ENCODE peak calls at places on chromosomes 7 and 10, in six cellular contexts. N, A, E, U, P and H are unnamed samples.
A peak's percentile ranks its signal among the peaks of the same experiment; 100 is the strongest.

GRCh38 chr10:76245951-76246495 is 814.6 kb downstream of the LRMDA start:
- DNase-seq in N (no peak), P (no peak), A (no peak), E (no peak), U (no peak), H (no peak)

GRCh38 chr7:32385316-32385956 is 104.7 kb downstream of the LSM5 start:
- DNase-seq in E (no peak), U (no peak), P (no peak), N (peak; percentile 8), A (no peak), H (no peak)

GRCh38 chr10:12050528-12050927 is 7.9 kb upstream of the UPF2 start:
- DNase-seq in A (no peak), P (no peak), E (no peak), N (no peak), U (no peak), H (no peak)

GRCh38 chr7:117399820-117400422 is 27.4 kb downstream of the ASZ1 start:
- DNase-seq in P (no peak), N (peak; percentile 21), E (no peak), A (no peak), U (no peak), H (no peak)

GRCh38 chr10:85617751-85618150 is 748.8 kb downstream of the GRID1 start:
- DNase-seq in N (no peak), A (no peak), P (no peak), E (no peak), U (no peak), H (no peak)

GRCh38 chr10:17651891-17652290 is 7.9 kb downstream of the STAM start:
- DNase-seq in A (no peak), U (no peak), P (no peak), N (no peak), E (no peak), H (no peak)

GRCh38 chr10:129025774-129026173 is 441.3 kb upstream of the MGMT start:
- DNase-seq in P (no peak), N (no peak), A (no peak), U (no peak), E (no peak), H (no peak)

GRCh38 chr10:3782456-3783312 is 2.3 kb downstream of the KLF6 start:
- DNase-seq in U (no peak), P (peak; percentile 76), E (peak; percentile 64), A (peak; percentile 86), N (peak; percentile 97), H (peak; percentile 51)

GRCh38 chr7:128014864-128015263 is 16.4 kb downstream of the LRRC4 start:
- DNase-seq in N (no peak), E (no peak), U (no peak), A (no peak), P (no peak), H (no peak)

GRCh38 chr10:132037676-132037975 is 28.1 kb upstream of the JAKMIP3 start:
- DNase-seq in U (no peak), P (no peak), N (no peak), E (no peak), A (no peak), H (peak; percentile 51)

GRCh38 chr10:132068431-132069121 is 2.8 kb downstream of the JAKMIP3 start:
- DNase-seq in A (no peak), N (no peak), P (no peak), E (no peak), U (no peak), H (no peak)

GRCh38 chr7:55467047-55467593 is 102.0 kb downstream of the LANCL2 start:
- DNase-seq in P (no peak), N (no peak), A (no peak), U (no peak), E (no peak), H (no peak)

GRCh38 chr10:16809074-16809718 is 8.0 kb downstream of the RSU1 start:
- DNase-seq in A (peak; percentile 58), N (peak; percentile 68), P (no peak), U (no peak), E (peak; percentile 56), H (no peak)

GRCh38 chr10:75910032-75910431 is 478.6 kb downstream of the LRMDA start:
- DNase-seq in P (no peak), A (no peak), N (peak; percentile 69), U (no peak), E (no peak), H (no peak)

GRCh38 chr7:96236198-96237039 is 85.5 kb downstream of the SLC25A13 start:
- DNase-seq in U (no peak), A (peak; percentile 63), P (no peak), N (peak; percentile 96), E (no peak), H (no peak)

GRCh38 chr7:43764039-43764789 is 5.7 kb downstream of the BLVRA start:
- DNase-seq in N (peak; percentile 68), A (peak; percentile 31), U (no peak), P (peak; percentile 90), E (peak; percentile 52), H (no peak)

GRCh38 chr7:116216956-116217570 is 6.7 kb downstream of the TES start:
- DNase-seq in N (peak; percentile 53), P (no peak), E (no peak), A (no peak), U (no peak), H (no peak)

DNA sequence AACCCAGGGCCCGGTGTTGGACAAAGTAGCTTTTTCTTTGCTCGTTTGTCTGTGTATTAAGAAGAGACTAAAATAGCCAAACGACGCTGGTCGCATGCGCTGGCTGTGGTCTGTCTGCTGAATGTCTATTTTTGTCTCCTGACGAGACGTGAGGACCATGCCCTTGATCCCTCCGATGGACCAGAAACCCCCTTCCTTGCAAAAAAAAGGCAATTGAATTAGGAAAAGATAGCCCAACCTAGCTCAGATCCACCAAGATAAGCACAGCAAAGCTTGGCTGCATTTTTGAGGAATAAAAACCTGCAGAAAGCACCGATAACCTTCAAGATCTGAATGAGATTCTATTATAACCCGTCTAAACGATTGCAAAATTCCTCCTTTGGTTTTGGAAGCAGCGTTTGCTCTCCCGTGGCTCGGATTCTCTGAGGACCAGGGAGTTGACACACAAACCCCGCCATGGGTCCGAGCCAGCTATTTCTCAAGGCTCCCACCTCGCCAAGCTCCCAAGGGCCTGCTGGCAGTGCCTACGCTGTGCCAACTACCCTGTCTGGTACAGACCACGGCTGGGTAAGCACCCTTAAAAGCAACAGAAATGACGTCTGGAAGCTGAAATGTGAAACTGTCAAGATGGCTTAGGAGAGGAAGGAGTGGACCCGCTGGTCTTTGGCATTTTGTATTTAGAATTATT is 17.7 kb upstream of the TTYH3 start:
- DNase-seq in N (peak; percentile 60), A (no peak), U (peak; percentile 89), E (no peak), P (peak; percentile 89), H (no peak)
- H3K4me3 ChIP-seq in N (no peak overlapping the region), A (peak overlapping the region; percentile 8), U (no peak overlapping the region), E (no peak overlapping the region), P (peak overlapping the region; percentile 11), H (no peak overlapping the region)

GRCh38 chr10:33609546-33609945 is 275.1 kb upstream of the NRP1 start:
- DNase-seq in E (no peak), A (no peak), N (no peak), U (no peak), P (no peak), H (no peak)

GRCh38 chr10:33612116-33612515 is 277.6 kb upstream of the NRP1 start:
- DNase-seq in N (peak; percentile 42), U (no peak), E (no peak), A (no peak), P (no peak), H (no peak)

GRCh38 chr10:33611423-33611822 is 277.0 kb upstream of the NRP1 start:
- DNase-seq in A (no peak), E (no peak), P (no peak), N (no peak), U (no peak), H (no peak)

GRCh38 chr10:33616921-33617320 is 282.5 kb upstream of the NRP1 start:
- DNase-seq in N (peak; percentile 42), U (no peak), E (no peak), P (no peak), A (no peak), H (no peak)

GRCh38 chr10:33612551-33612950 is 278.1 kb upstream of the NRP1 start:
- DNase-seq in A (no peak), E (no peak), N (peak; percentile 81), U (no peak), P (no peak), H (no peak)
- H3K4me3 ChIP-seq in A (no peak overlapping the region), E (no peak overlapping the region), N (no peak overlapping the region), U (no peak overlapping the region), P (no peak overlapping the region), H (no peak overlapping the region)

DNA sequence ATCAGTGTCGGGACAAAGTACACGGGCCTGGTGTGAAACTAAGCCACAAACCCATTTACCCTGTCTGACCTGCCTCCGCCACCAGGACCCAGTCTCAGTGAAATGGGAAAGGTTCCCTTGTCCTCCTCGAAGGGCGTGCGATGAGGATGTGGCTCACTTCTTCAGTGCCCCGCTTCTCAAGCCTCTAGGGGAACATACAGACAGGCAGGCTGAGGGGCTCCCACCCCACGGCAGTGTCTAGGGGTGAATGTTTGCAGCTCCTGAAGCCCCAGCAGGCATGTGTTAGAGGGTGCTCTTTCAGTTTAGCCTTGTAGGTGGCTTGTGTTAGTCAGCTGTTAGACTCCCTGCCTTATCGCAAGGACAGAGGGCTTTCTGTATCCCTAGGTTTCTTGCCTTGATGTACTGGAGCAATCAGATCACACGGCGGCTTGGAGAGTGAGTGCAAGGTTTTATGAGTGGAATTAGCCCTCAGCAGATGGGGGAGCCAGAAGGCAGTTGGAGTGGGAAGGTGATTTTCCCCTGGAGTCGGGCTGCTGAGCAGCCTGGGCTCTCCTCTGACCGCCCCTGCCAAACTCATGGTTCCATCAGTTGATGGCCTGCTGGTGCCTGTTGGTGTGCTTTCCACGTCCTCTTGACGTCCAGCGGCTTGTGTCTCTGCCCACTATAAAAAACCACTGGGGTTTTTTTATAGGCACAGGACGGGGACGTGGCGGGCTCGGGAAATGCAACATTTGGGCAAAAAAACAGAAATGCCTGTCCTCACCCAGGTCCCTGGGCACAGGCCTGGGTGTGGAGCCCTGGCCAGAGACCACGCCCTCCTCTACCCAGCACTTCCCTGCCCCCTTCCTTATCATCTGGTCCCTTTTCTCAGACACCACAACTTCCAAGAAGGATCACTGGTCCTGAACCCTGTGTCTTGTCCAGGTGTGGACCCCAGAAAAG is 786 bp downstream of the NUDT1 start:
- DNase-seq in A (no peak), N (no peak), E (peak; percentile 13), U (no peak), P (no peak), H (no peak)
- H3K4me3 ChIP-seq in A (peak overlapping the region; percentile 98), N (peak overlapping the region; percentile 83), E (peak overlapping the region; percentile 100), U (peak overlapping the region; percentile 99), P (peak overlapping the region; percentile 93), H (peak overlapping the region; percentile 95)

GRCh38 chr7:100155553-100156317 is 2.8 kb downstream of the TRAPPC14 start:
- DNase-seq in P (no peak), N (no peak), E (no peak), A (no peak), U (no peak), H (no peak)

GRCh38 chr7:100156331-100157068 is 2.0 kb downstream of the TRAPPC14 start:
- DNase-seq in A (no peak), N (no peak), P (no peak), E (no peak), U (no peak), H (no peak)

GRCh38 chr7:100158229-100159098 is at the start of gene TRAPPC14:
- DNase-seq in U (peak; percentile 93), N (peak; percentile 94), E (peak; percentile 95), A (peak; percentile 94), P (peak; percentile 95), H (peak; percentile 86)

GRCh38 chr7:100157334-100158228 is 942 bp downstream of the TRAPPC14 start:
- DNase-seq in N (peak; percentile 61), P (peak; percentile 83), U (peak; percentile 67), A (no peak), E (peak; percentile 58), H (peak; percentile 38)

DNA sequence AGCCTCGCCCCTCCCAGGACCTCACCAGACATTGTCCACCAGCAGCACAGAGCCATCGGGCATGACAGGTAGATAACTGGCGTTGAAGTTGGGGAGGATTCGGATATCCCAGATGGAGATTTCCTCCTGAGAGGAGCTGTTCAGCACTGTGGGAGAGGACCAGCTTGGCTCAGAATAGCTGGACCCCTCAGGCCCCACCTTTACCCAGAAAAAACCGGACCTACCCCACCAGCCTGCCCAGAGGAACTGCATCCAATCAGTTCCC is 1.5 kb downstream of the TRAPPC14 start:
- DNase-seq in N (no peak), A (no peak), E (no peak), P (no peak), U (no peak), H (no peak)
- H3K4me3 ChIP-seq in N (no peak overlapping the region), A (no peak overlapping the region), E (peak overlapping the region; percentile 92), P (peak overlapping the region; percentile 98), U (no peak overlapping the region), H (no peak overlapping the region)